ENCODE peak calls at places on chromosome 10, in eight cellular contexts. V is NCI-H1105, I is NCI-H524, B is lung microvascular endothelial cell, L is C1 segment of cervical spinal cord, M is caudate nucleus, A is GM04504, E is brain microvascular endothelial cell. C is an unnamed sample.

GRCh38 chr10:8064436-8064835 is 9.9 kb downstream of the GATA3 start:
- DNase-seq in V (no peak), I (no peak), B (no peak), L (no peak), M (no peak), A (no peak), E (no peak), C (no peak)

GRCh38 chr10:102657984-102658724 is 13.9 kb downstream of the TRIM8 start:
- DNase-seq in V (no peak), I (no peak), B (peak; percentile 93), L (no peak), M (no peak), A (no peak), E (no peak), C (no peak)

GRCh38 chr10:124721295-124722052 is 22.7 kb downstream of the FAM53B start:
- DNase-seq in V (no peak), I (no peak), B (peak; percentile 78), L (no peak), M (no peak), A (no peak), E (no peak), C (no peak)

GRCh38 chr10:49104323-49104722 is 11.0 kb downstream of the VSTM4 start:
- DNase-seq in V (no peak), I (no peak), B (no peak), L (no peak), M (no peak), A (no peak), E (no peak), C (no peak)

GRCh38 chr10:121404611-121405010 is 193.6 kb downstream of the FGFR2 start:
- DNase-seq in V (no peak), I (no peak), B (no peak), L (no peak), M (no peak), A (no peak), E (no peak), C (no peak)

GRCh38 chr10:117461766-117462423 is 80.7 kb upstream of the EMX2 start:
- DNase-seq in V (no peak), I (no peak), B (peak; percentile 41), L (no peak), M (no peak), A (peak; percentile 98), E (peak; percentile 11), C (no peak)

GRCh38 chr10:97549587-97550322 is 22.8 kb upstream of the ANKRD2 start:
- DNase-seq in V (no peak), I (no peak), B (no peak), L (no peak), M (peak; percentile 54), A (no peak), E (no peak), C (no peak)

GRCh38 chr10:59181668-59182067 is 5.2 kb downstream of the PHYHIPL start:
- DNase-seq in V (no peak), I (peak; percentile 0), B (peak; percentile 26), L (no peak), M (no peak), A (peak; percentile 34), E (peak; percentile 65), C (no peak)

GRCh38 chr10:88618496-88618895 is 31.9 kb downstream of the LIPJ start:
- DNase-seq in V (no peak), I (no peak), B (no peak), L (no peak), M (no peak), A (no peak), E (no peak), C (no peak)

GRCh38 chr10:99532687-99533495 is at the start of gene NKX2-3:
- DNase-seq in V (no peak), I (no peak), B (peak; percentile 50), L (no peak), M (no peak), A (no peak), E (no peak), C (no peak)

GRCh38 chr10:110311357-110311949 is 6.7 kb upstream of the SMNDC1 start:
- DNase-seq in V (peak; percentile 30), I (no peak), B (peak; percentile 69), L (no peak), M (no peak), A (no peak), E (peak; percentile 46), C (no peak)

GRCh38 chr10:17244712-17245365 is 16.8 kb downstream of the VIM start:
- DNase-seq in V (no peak), I (no peak), B (peak; percentile 72), L (no peak), M (no peak), A (no peak), E (no peak), C (no peak)

GRCh38 chr10:44306147-44306710 is 78.7 kb downstream of the CXCL12 start:
- DNase-seq in V (no peak), I (no peak), B (no peak), L (no peak), M (no peak), A (peak; percentile 58), E (peak; percentile 39), C (no peak)

C was measured in NCI-H1417 treated with DMSO at 0.1 percent for 48 hours.